ENCODE peak calls at places on chromosomes 5 and 9, in seven cellular contexts. One of them, this sample, is unnamed.
A peak's percentile ranks its signal among the peaks of the same experiment; 100 is the strongest.

GRCh38 chr5:160456778-160457177 is 35.1 kb downstream of the PTTG1 start:
- ATAC-seq in T-cell: no peak
- ATAC-seq in mucosa of descending colon: no peak
- ATAC-seq in effector memory CD8-positive, alpha-beta T cell: no peak
- ATAC-seq in left colon: no peak
- ATAC-seq in HCT116: no peak
- ATAC-seq in T-helper 17 cell: no peak
- ATAC-seq in this sample: no peak

GRCh38 chr9:71901695-71902094 is 9.3 kb downstream of the ABHD17B start:
- ATAC-seq in T-cell: no peak
- ATAC-seq in mucosa of descending colon: no peak
- ATAC-seq in effector memory CD8-positive, alpha-beta T cell: no peak
- ATAC-seq in left colon: no peak
- ATAC-seq in HCT116: no peak
- ATAC-seq in T-helper 17 cell: no peak
- ATAC-seq in this sample: no peak

GRCh38 chr5:127804886-127805426 is 101.8 kb downstream of the CCDC192 start:
- ATAC-seq in T-cell: no peak
- ATAC-seq in mucosa of descending colon: no peak
- ATAC-seq in effector memory CD8-positive, alpha-beta T cell: no peak
- ATAC-seq in left colon: no peak
- ATAC-seq in HCT116: no peak
- ATAC-seq in T-helper 17 cell: no peak
- ATAC-seq in this sample: peak; percentile 57

GRCh38 chr9:87109851-87110250 is 162.5 kb upstream of the GAS1 start:
- ATAC-seq in T-cell: no peak
- ATAC-seq in mucosa of descending colon: no peak
- ATAC-seq in effector memory CD8-positive, alpha-beta T cell: no peak
- ATAC-seq in left colon: no peak
- ATAC-seq in HCT116: no peak
- ATAC-seq in T-helper 17 cell: no peak
- ATAC-seq in this sample: no peak

GRCh38 chr9:70392189-70392588 is 22.3 kb downstream of the KLF9 start:
- ATAC-seq in T-cell: no peak
- ATAC-seq in mucosa of descending colon: peak; percentile 61
- ATAC-seq in effector memory CD8-positive, alpha-beta T cell: peak; percentile 60
- ATAC-seq in left colon: peak; percentile 60
- ATAC-seq in HCT116: peak; percentile 94
- ATAC-seq in T-helper 17 cell: peak; percentile 54
- ATAC-seq in this sample: no peak

GRCh38 chr5:170287532-170287931 is 10.0 kb downstream of the LCP2 start:
- ATAC-seq in T-cell: peak; percentile 18
- ATAC-seq in mucosa of descending colon: peak; percentile 69
- ATAC-seq in effector memory CD8-positive, alpha-beta T cell: peak; percentile 13
- ATAC-seq in left colon: no peak
- ATAC-seq in HCT116: no peak
- ATAC-seq in T-helper 17 cell: no peak
- ATAC-seq in this sample: no peak

GRCh38 chr5:26326153-26326759 is 712.1 kb downstream of the CDH9 start:
- ATAC-seq in T-cell: no peak
- ATAC-seq in mucosa of descending colon: no peak
- ATAC-seq in effector memory CD8-positive, alpha-beta T cell: no peak
- ATAC-seq in left colon: no peak
- ATAC-seq in HCT116: no peak
- ATAC-seq in T-helper 17 cell: no peak
- ATAC-seq in this sample: no peak

GRCh38 chr9:105697871-105698270 is 3.5 kb downstream of the TMEM38B start:
- ATAC-seq in T-cell: no peak
- ATAC-seq in mucosa of descending colon: no peak
- ATAC-seq in effector memory CD8-positive, alpha-beta T cell: no peak
- ATAC-seq in left colon: no peak
- ATAC-seq in HCT116: no peak
- ATAC-seq in T-helper 17 cell: no peak
- ATAC-seq in this sample: no peak

GRCh38 chr5:6262651-6263363 is 115.5 kb downstream of the MED10 start:
- ATAC-seq in T-cell: no peak
- ATAC-seq in mucosa of descending colon: no peak
- ATAC-seq in effector memory CD8-positive, alpha-beta T cell: no peak
- ATAC-seq in left colon: no peak
- ATAC-seq in HCT116: no peak
- ATAC-seq in T-helper 17 cell: no peak
- ATAC-seq in this sample: no peak

GRCh38 chr9:22645893-22646292 is 199.3 kb downstream of the DMRTA1 start:
- ATAC-seq in T-cell: no peak
- ATAC-seq in mucosa of descending colon: no peak
- ATAC-seq in effector memory CD8-positive, alpha-beta T cell: no peak
- ATAC-seq in left colon: no peak
- ATAC-seq in HCT116: no peak
- ATAC-seq in T-helper 17 cell: no peak
- ATAC-seq in this sample: no peak

GRCh38 chr5:143261748-143262392 is 141.6 kb downstream of the NR3C1 start:
- ATAC-seq in T-cell: no peak
- ATAC-seq in mucosa of descending colon: no peak
- ATAC-seq in effector memory CD8-positive, alpha-beta T cell: peak; percentile 24
- ATAC-seq in left colon: no peak
- ATAC-seq in HCT116: no peak
- ATAC-seq in T-helper 17 cell: no peak
- ATAC-seq in this sample: no peak